ENCODE peak calls at places on chromosome 20, in seven cellular contexts. H, O, T, S, P, U and M are unnamed samples.

GRCh38 chr20:33837096-33837830 is 26.1 kb downstream of the CHMP4B start:
- DNase-seq in H (no peak), O (no peak), T (no peak), S (no peak), P (no peak), U (no peak), M (no peak)

GRCh38 chr20:19495905-19496703 is 262.0 kb upstream of the RIN2 start:
- DNase-seq in H (no peak), O (no peak), T (no peak), S (no peak), P (no peak), U (peak), M (no peak)

GRCh38 chr20:50354690-50355592 is 155.2 kb upstream of the PTPN1 start:
- DNase-seq in H (no peak), O (no peak), T (no peak), S (no peak), P (peak), U (no peak), M (no peak)

GRCh38 chr20:43844778-43845614 is 69.7 kb upstream of the TOX2 start:
- DNase-seq in H (peak), O (no peak), T (no peak), S (no peak), P (peak), U (peak), M (no peak)

GRCh38 chr20:17793986-17794385 is 94.2 kb downstream of the BANF2 start:
- DNase-seq in H (no peak), O (no peak), T (no peak), S (no peak), P (no peak), U (no peak), M (no peak)

GRCh38 chr20:33444797-33445560 is 1.4 kb upstream of the SNTA1 start:
- DNase-seq in H (peak), O (peak), T (peak), S (no peak), P (no peak), U (no peak), M (no peak)

GRCh38 chr20:56362833-56363413 is 4.1 kb downstream of the FAM210B start:
- DNase-seq in H (no peak), O (no peak), T (peak), S (no peak), P (no peak), U (no peak), M (no peak)

GRCh38 chr20:32457476-32457986 is 99.4 kb downstream of the ASXL1 start:
- DNase-seq in H (peak), O (peak), T (peak), S (peak), P (no peak), U (peak), M (no peak)

GRCh38 chr20:16974855-16975162 is 226.7 kb downstream of the OTOR start:
- DNase-seq in H (no peak), O (no peak), T (no peak), S (no peak), P (no peak), U (no peak), M (no peak)

GRCh38 chr20:63059684-63060056 is 52.9 kb upstream of the BHLHE23 start:
- DNase-seq in H (peak), O (no peak), T (peak), S (no peak), P (peak), U (no peak), M (no peak)